ENCODE peak calls at places on chromosomes 7 and 10, in six cellular contexts. L is AG10803; R is AG04450; A is activated naive CD8-positive, alpha-beta T cell treated with anti-CD3 and anti-CD28 coated beads, Interleukin-2, amount 50 U/mL, for 24 hours; E is AG09309; N is HepG2. P is an unnamed sample.

GRCh38 chr10:35035641-35036040 is 54.5 kb downstream of the CUL2 start:
- DNase-seq in E (no peak), N (no peak), A (no peak), R (no peak), L (no peak), P (no peak)

GRCh38 chr7:50783801-50784507 is 1.3 kb upstream of the GRB10 start:
- DNase-seq in L (peak), R (no peak), A (no peak), N (no peak), E (no peak), P (no peak)

GRCh38 chr10:123478112-123478511 is 188.0 kb upstream of the GPR26 start:
- DNase-seq in N (no peak), A (no peak), L (no peak), E (no peak), R (no peak), P (no peak)

GRCh38 chr10:75957321-75957720 is 525.9 kb downstream of the LRMDA start:
- DNase-seq in A (no peak), R (no peak), L (no peak), N (no peak), E (no peak), P (no peak)

GRCh38 chr10:51224610-51225230 is 150.4 kb downstream of the PRKG1 start:
- DNase-seq in A (no peak), E (peak), N (no peak), R (peak), L (peak), P (no peak)

GRCh38 chr10:121418126-121418777 is 180.0 kb downstream of the FGFR2 start:
- DNase-seq in N (no peak), A (no peak), E (no peak), R (no peak), L (no peak), P (peak)

GRCh38 chr7:30396379-30396778 is 82.2 kb downstream of the NOD1 start:
- DNase-seq in A (no peak), N (no peak), R (no peak), E (no peak), L (no peak), P (no peak)

GRCh38 chr10:121032460-121032859 is 181.3 kb downstream of the WDR11 start:
- DNase-seq in L (no peak), E (no peak), N (no peak), R (no peak), A (no peak), P (no peak)

GRCh38 chr10:95841711-95842498 is 65.9 kb upstream of the CC2D2B start:
- DNase-seq in A (peak), E (peak), L (peak), R (peak), N (peak), P (peak)

GRCh38 chr10:71243756-71244637 is 31.6 kb downstream of the UNC5B start:
- DNase-seq in L (peak), R (no peak), N (no peak), E (no peak), A (no peak), P (no peak)

GRCh38 chr7:159031135-159031701 is 113.4 kb downstream of the VIPR2 start:
- DNase-seq in L (no peak), A (no peak), R (no peak), E (no peak), N (no peak), P (no peak)

GRCh38 chr7:70618020-70618551 is 513.9 kb upstream of the GALNT17 start:
- DNase-seq in N (no peak), A (no peak), R (no peak), E (no peak), L (no peak), P (no peak)